ENCODE peak calls at places on chromosome 1, in six cellular contexts. N is NCI-H146; Q is IMR-90; H is fibroblast of mammary gland; Y is activated naive CD8-positive, alpha-beta T cell treated with anti-CD3 and anti-CD28 coated beads for 36 hours; C is mucosa of gallbladder. B is an unnamed sample.

GRCh38 chr1:30664103-30664755 is 59.2 kb downstream of the MATN1 start:
- DNase-seq in N (no peak), Q (no peak), H (peak), Y (no peak), C (no peak), B (no peak)

GRCh38 chr1:11938722-11939526 is 4.4 kb downstream of the PLOD1 start:
- DNase-seq in N (no peak), Q (no peak), H (no peak), Y (no peak), C (no peak), B (no peak)

GRCh38 chr1:173062156-173062938 is 11.6 kb upstream of the TNFSF18 start:
- DNase-seq in N (no peak), Q (peak), H (peak), Y (no peak), C (no peak), B (peak)

GRCh38 chr1:205711105-205712048 is 31.1 kb upstream of the SLC45A3 start:
- DNase-seq in N (peak), Q (peak), H (peak), Y (peak), C (peak), B (peak)

GRCh38 chr1:31658721-31659120 is 14.0 kb upstream of the PEF1 start:
- DNase-seq in N (no peak), Q (peak), H (peak), Y (no peak), C (no peak), B (peak)

GRCh38 chr1:73821520-73821919 is 376.5 kb downstream of the LRRIQ3 start:
- DNase-seq in N (no peak), Q (no peak), H (no peak), Y (no peak), C (no peak), B (no peak)

GRCh38 chr1:47569681-47570470 is 132.0 kb downstream of the FOXD2 start:
- DNase-seq in N (no peak), Q (peak), H (peak), Y (no peak), C (peak), B (peak)

GRCh38 chr1:234863596-234863995 is 253.6 kb upstream of the IRF2BP2 start:
- DNase-seq in N (no peak), Q (peak), H (peak), Y (no peak), C (no peak), B (peak)

GRCh38 chr1:168637350-168637991 is 61.1 kb downstream of the XCL1 start:
- DNase-seq in N (peak), Q (peak), H (peak), Y (no peak), C (no peak), B (peak)

GRCh38 chr1:214264196-214264595 is 16.8 kb upstream of the SMYD2 start:
- DNase-seq in N (peak), Q (no peak), H (peak), Y (no peak), C (no peak), B (no peak)

GRCh38 chr1:6523566-6523965 is 30.7 kb downstream of the NOL9 start:
- DNase-seq in N (no peak), Q (peak), H (peak), Y (no peak), C (no peak), B (peak)

GRCh38 chr1:224585051-224585450 is 31.1 kb upstream of the CNIH3 start:
- DNase-seq in N (no peak), Q (no peak), H (no peak), Y (no peak), C (no peak), B (no peak)

B was measured in iris pigment epithelial cell.